ENCODE peak calls at places on chromosome 15, in eight cellular contexts. Z is fibroblast of the aortic adventitia, M is Right ventricle myocardium superior, K is esophagus muscularis mucosa, X is foreskin keratinocyte, Y is WTC11, J is NCI-H1694 treated with DMSO at 0.1 percent for 48 hours, D is smooth muscle cell of the brain vasculature. G is an unnamed sample.
A peak's percentile ranks its signal among the peaks of the same experiment; 100 is the strongest.

GRCh38 chr15:64134322-64134829 is 17.2 kb upstream of the SNX22 start:
- DNase-seq in K (no peak), D (no peak), J (no peak), M (peak; percentile 74), X (no peak), Z (peak; percentile 42), Y (no peak), G (no peak)

GRCh38 chr15:85831415-85832113 is 36.8 kb upstream of the KLHL25 start:
- DNase-seq in K (no peak), D (peak; percentile 26), Y (peak; percentile 73), J (peak; percentile 73), X (no peak), Z (peak; percentile 65), M (peak; percentile 69), G (peak; percentile 68)

GRCh38 chr15:90910441-90911301 is 7.6 kb downstream of the MAN2A2 start:
- DNase-seq in J (no peak), D (no peak), K (no peak), Y (no peak), M (no peak), Z (no peak), X (no peak), G (no peak)

GRCh38 chr15:101068961-101069734 is 150.0 kb downstream of the LRRK1 start:
- DNase-seq in Y (peak; percentile 86), K (no peak), D (no peak), J (no peak), M (no peak), X (peak; percentile 35), Z (no peak), G (no peak)

GRCh38 chr15:70259640-70260066 is 161.9 kb upstream of the TLE3 start:
- DNase-seq in M (no peak), Z (no peak), Y (peak; percentile 45), J (no peak), D (no peak), K (no peak), X (no peak), G (no peak)

GRCh38 chr15:39852237-39852636 is 67.8 kb downstream of the GPR176 start:
- DNase-seq in J (no peak), M (no peak), K (no peak), Y (no peak), Z (peak; percentile 96), X (no peak), D (no peak), G (no peak)

GRCh38 chr15:80093854-80094418 is 34.5 kb downstream of the ZFAND6 start:
- DNase-seq in X (no peak), M (peak; percentile 54), J (no peak), K (no peak), D (no peak), Z (peak; percentile 73), Y (peak; percentile 40), G (no peak)

GRCh38 chr15:26197719-26198118 is 334.6 kb upstream of the ATP10A start:
- DNase-seq in K (no peak), D (no peak), M (no peak), Y (no peak), J (no peak), X (no peak), Z (no peak), G (no peak)

GRCh38 chr15:68734352-68734751 is 86.3 kb downstream of the ANP32A start:
- DNase-seq in Y (no peak), M (no peak), D (no peak), Z (no peak), K (no peak), X (no peak), J (no peak), G (no peak)

GRCh38 chr15:73593278-73594074 is 39.7 kb downstream of the NPTN start:
- DNase-seq in X (no peak), Y (no peak), K (no peak), Z (no peak), D (no peak), M (no peak), J (no peak), G (no peak)

GRCh38 chr15:79292011-79292410 is 9.5 kb downstream of the ANKRD34C start:
- DNase-seq in D (no peak), Y (no peak), X (no peak), Z (no peak), K (no peak), J (no peak), M (no peak), G (no peak)

G was measured in HT-29.